ENCODE peak calls at places on chromosomes 3 and 15, in seven cellular contexts. Z is endodermal cell, F is tibial artery, L is fibroblast of villous mesenchyme, Y is colonic mucosa, N is choroid plexus epithelial cell, J is OCI-LY7. O is an unnamed sample.

GRCh38 chr3:42128526-42128925 is 37.4 kb downstream of the TRAK1 start:
- DNase-seq in Y (no peak), Z (no peak), L (no peak), J (peak; percentile 82), F (no peak), N (no peak), O (no peak)

GRCh38 chr15:42144841-42145375 is 11.5 kb downstream of the PLA2G4F start:
- DNase-seq in N (no peak), L (no peak), Z (no peak), J (no peak), Y (no peak), F (no peak), O (no peak)

GRCh38 chr3:134869153-134869726 is 74.2 kb downstream of the EPHB1 start:
- DNase-seq in F (no peak), N (no peak), L (no peak), Z (no peak), Y (no peak), J (no peak), O (no peak)

GRCh38 chr3:188244395-188244861 is 90.5 kb downstream of the LPP start:
- DNase-seq in L (no peak), N (no peak), F (no peak), Z (no peak), Y (no peak), J (peak; percentile 76), O (peak; percentile 74)

GRCh38 chr3:87796137-87796899 is 262.5 kb downstream of the CGGBP1 start:
- DNase-seq in F (no peak), Y (no peak), Z (no peak), L (no peak), N (peak; percentile 19), J (no peak), O (no peak)

GRCh38 chr3:59919581-59919980 is 869.8 kb upstream of the CFAP20DC start:
- DNase-seq in L (no peak), N (no peak), F (no peak), Z (no peak), Y (no peak), J (no peak), O (no peak)

GRCh38 chr3:18423401-18424212 is 1.5 kb downstream of the SATB1 start:
- DNase-seq in N (peak; percentile 64), Y (peak; percentile 82), F (peak; percentile 60), J (peak; percentile 87), Z (peak; percentile 83), L (peak; percentile 38), O (peak; percentile 58)

GRCh38 chr3:60301142-60301541 is 950.1 kb downstream of the FHIT start:
- DNase-seq in N (peak; percentile 87), F (no peak), J (no peak), L (peak; percentile 85), Z (no peak), Y (no peak), O (peak; percentile 57)

GRCh38 chr3:48034000-48034516 is 17.8 kb upstream of the MAP4 start:
- DNase-seq in F (no peak), N (peak; percentile 78), J (no peak), Y (no peak), Z (no peak), L (peak; percentile 61), O (peak; percentile 57)

GRCh38 chr3:194265505-194265892 is 85.6 kb downstream of the CPN2 start:
- DNase-seq in N (peak; percentile 99), Y (peak; percentile 64), J (no peak), L (peak; percentile 96), Z (peak; percentile 48), F (peak; percentile 87), O (peak; percentile 36)

GRCh38 chr15:99104788-99105515 is at the start of gene SYNM:
- DNase-seq in L (peak; percentile 84), Y (peak; percentile 72), Z (peak; percentile 95), J (peak; percentile 38), N (peak; percentile 71), F (peak; percentile 75), O (peak; percentile 71)

GRCh38 chr3:135973846-135974245 is 8.3 kb downstream of the PPP2R3A start:
- DNase-seq in N (no peak), Y (no peak), F (no peak), J (no peak), Z (no peak), L (no peak), O (no peak)

GRCh38 chr3:135967867-135968266 is 2.3 kb downstream of the PPP2R3A start:
- DNase-seq in N (no peak), F (no peak), L (no peak), J (no peak), Z (no peak), Y (no peak), O (no peak)

GRCh38 chr3:135966349-135966695 is 794 bp downstream of the PPP2R3A start:
- DNase-seq in L (peak; percentile 44), N (peak; percentile 21), Y (no peak), F (no peak), Z (no peak), J (no peak), O (no peak)

GRCh38 chr3:135966875-135967274 is 1.3 kb downstream of the PPP2R3A start:
- DNase-seq in F (no peak), J (no peak), N (no peak), L (no peak), Y (no peak), Z (no peak), O (no peak)

GRCh38 chr3:135970500-135971116 is 5.1 kb downstream of the PPP2R3A start:
- DNase-seq in Z (no peak), N (no peak), J (no peak), L (no peak), Y (no peak), F (no peak), O (peak; percentile 57)
- H3K4me3 ChIP-seq in Z (no peak overlapping the region), N (no peak overlapping the region), J (no peak overlapping the region), L (no peak overlapping the region), Y (no peak overlapping the region), F (no peak overlapping the region), O (no peak overlapping the region)

GRCh38 chr15:65383991-65384390 is 6.2 kb upstream of the IGDCC3 start:
- DNase-seq in L (no peak), F (no peak), N (no peak), Y (no peak), Z (no peak), J (no peak), O (no peak)
- TF ChIP-seq CTCF in L (no peak), F (no peak), N (no peak), Y (no peak), Z (no peak), J (no peak), O (no peak)

GRCh38 chr3:10157015-10157414 is 7.7 kb upstream of the IRAK2 start:
- DNase-seq in Z (no peak), J (no peak), Y (no peak), F (no peak), N (no peak), L (no peak), O (no peak)

GRCh38 chr3:10154335-10155122 is 10.2 kb upstream of the IRAK2 start:
- DNase-seq in Z (no peak), F (no peak), J (no peak), N (no peak), Y (no peak), L (no peak), O (no peak)

GRCh38 chr3:10155123-10155472 is 9.6 kb upstream of the IRAK2 start:
- DNase-seq in J (no peak), N (no peak), F (no peak), Y (no peak), Z (no peak), L (no peak), O (no peak)

GRCh38 chr3:10150987-10151386 is 9.4 kb downstream of the VHL start:
- DNase-seq in N (no peak), Z (no peak), F (no peak), L (no peak), Y (no peak), J (no peak), O (no peak)

DNA sequence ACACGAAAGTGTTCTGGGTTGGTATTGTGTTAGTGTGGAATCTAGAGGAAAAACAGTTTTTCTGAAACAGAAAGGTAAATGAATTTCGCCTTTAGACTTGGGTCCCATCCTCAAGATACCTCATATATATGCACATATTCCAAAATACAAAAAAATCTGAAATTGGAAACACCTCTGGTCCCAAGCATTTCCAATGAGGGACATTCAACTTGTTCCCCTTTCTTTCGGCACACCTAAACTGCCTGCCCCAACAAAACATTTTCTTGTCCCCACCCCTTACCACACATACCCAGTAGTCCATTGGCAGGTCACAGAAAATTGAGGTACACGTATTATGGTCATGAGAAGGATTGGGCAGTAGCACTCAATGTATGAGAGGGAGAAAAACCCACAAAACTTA is 9.1 kb upstream of the IRAK2 start:
- DNase-seq in L (no peak), Z (no peak), J (no peak), N (no peak), F (no peak), Y (no peak), O (no peak)
- H3K4me3 ChIP-seq in L (no peak overlapping the region), Z (no peak overlapping the region), J (no peak overlapping the region), N (no peak overlapping the region), F (no peak overlapping the region), Y (no peak overlapping the region), O (no peak overlapping the region)

GRCh38 chr3:44339181-44339741 is 695 bp downstream of the TCAIM start:
- DNase-seq in F (no peak), Z (no peak), N (no peak), Y (peak; percentile 28), J (no peak), L (no peak), O (no peak)

GRCh38 chr3:44339990-44340389 is 1.4 kb downstream of the TCAIM start:
- DNase-seq in N (no peak), Z (no peak), J (peak; percentile 22), L (no peak), Y (no peak), F (no peak), O (no peak)

GRCh38 chr3:44338010-44338827 is at the start of gene TCAIM:
- DNase-seq in N (peak; percentile 99), F (peak; percentile 95), J (peak; percentile 98), Y (peak; percentile 98), Z (peak; percentile 99), L (peak; percentile 98), O (peak; percentile 99)

GRCh38 chr3:44338828-44339127 is 212 bp downstream of the TCAIM start:
- DNase-seq in Y (no peak), N (no peak), L (no peak), J (no peak), Z (no peak), F (no peak), O (no peak)

GRCh38 chr3:44337253-44337652 is 1.3 kb upstream of the TCAIM start:
- DNase-seq in Z (peak; percentile 52), L (no peak), Y (no peak), J (peak; percentile 5), N (no peak), F (no peak), O (no peak)
- TF ChIP-seq CTCF in Z (peak; percentile 62), L (no peak), Y (no peak), J (no peak), N (no peak), F (no peak), O (peak; percentile 7)

GRCh38 chr3:148992635-148993230 is 1.4 kb downstream of the GYG1 start:
- DNase-seq in Y (no peak), F (no peak), N (no peak), L (no peak), Z (peak; percentile 50), J (no peak), O (no peak)

GRCh38 chr3:148992027-148992634 is 791 bp downstream of the GYG1 start:
- DNase-seq in F (peak; percentile 49), Z (peak; percentile 78), Y (peak; percentile 44), J (peak; percentile 61), L (peak; percentile 50), N (peak; percentile 41), O (peak; percentile 27)

GRCh38 chr3:148991219-148992026 is at the start of gene GYG1:
- DNase-seq in F (peak; percentile 77), N (peak; percentile 87), Z (peak; percentile 93), Y (peak; percentile 79), L (peak; percentile 82), J (peak; percentile 88), O (peak; percentile 85)

GRCh38 chr3:148990211-148990610 is 1.1 kb upstream of the GYG1 start:
- DNase-seq in Z (no peak), F (no peak), J (peak; percentile 5), Y (no peak), L (no peak), N (no peak), O (no peak)
- H3K4me3 ChIP-seq in Z (no peak overlapping the region), F (no peak overlapping the region), J (peak overlapping the region; percentile 81), Y (no peak overlapping the region), L (no peak overlapping the region), N (no peak overlapping the region), O (no peak overlapping the region)

O was measured in epithelial cell of esophagus.